ENCODE peak calls at places on chromosomes 3 and 15, in four cellular contexts. P is GM23248, C is Panc1, M is neural progenitor cell. A is an unnamed sample.
A peak's percentile ranks its signal among the peaks of the same experiment; 100 is the strongest.

GRCh38 chr3:190739726-190740230 is 122.7 kb downstream of the GMNC start:
- DNase-seq in P (peak; percentile 42), C (no peak), M (no peak), A (no peak)

GRCh38 chr3:71504250-71505036 is 79.1 kb downstream of the FOXP1 start:
- DNase-seq in P (peak; percentile 98), C (no peak), M (no peak), A (peak; percentile 70)

GRCh38 chr15:38518084-38518483 is 46.5 kb downstream of the RASGRP1 start:
- DNase-seq in P (no peak), C (no peak), M (no peak), A (no peak)

GRCh38 chr3:20741381-20741780 is 555.4 kb upstream of the SGO1 start:
- DNase-seq in P (no peak), C (no peak), M (no peak), A (no peak)

GRCh38 chr3:141257971-141258370 is 26.3 kb downstream of the PXYLP1 start:
- DNase-seq in P (no peak), C (no peak), M (no peak), A (no peak)

GRCh38 chr15:70614221-70614620 is 149.1 kb downstream of the UACA start:
- DNase-seq in P (no peak), C (no peak), M (no peak), A (no peak)

GRCh38 chr3:50352762-50353161 is 2.1 kb downstream of the CYB561D2 start:
- DNase-seq in P (peak; percentile 66), C (no peak), M (no peak), A (no peak)

GRCh38 chr3:16741103-16741758 is 136.0 kb upstream of the DAZL start:
- DNase-seq in P (peak; percentile 92), C (no peak), M (no peak), A (no peak)

GRCh38 chr3:101509811-101510210 is 3.2 kb downstream of the SENP7 start:
- DNase-seq in P (peak; percentile 32), C (no peak), M (no peak), A (no peak)

GRCh38 chr3:141557961-141558706 is 71.3 kb downstream of the RASA2 start:
- DNase-seq in P (no peak), C (no peak), M (no peak), A (no peak)

GRCh38 chr3:89570465-89570864 is 463.0 kb downstream of the EPHA3 start:
- DNase-seq in P (no peak), C (no peak), M (no peak), A (no peak)

GRCh38 chr3:89572261-89572660 is 464.8 kb downstream of the EPHA3 start:
- DNase-seq in P (no peak), C (no peak), M (no peak), A (no peak)

GRCh38 chr3:89576417-89576816 is 469.0 kb downstream of the EPHA3 start:
- DNase-seq in P (no peak), C (no peak), M (no peak), A (no peak)

GRCh38 chr3:89571707-89572106 is 464.3 kb downstream of the EPHA3 start:
- DNase-seq in P (no peak), C (no peak), M (no peak), A (no peak)

DNA sequence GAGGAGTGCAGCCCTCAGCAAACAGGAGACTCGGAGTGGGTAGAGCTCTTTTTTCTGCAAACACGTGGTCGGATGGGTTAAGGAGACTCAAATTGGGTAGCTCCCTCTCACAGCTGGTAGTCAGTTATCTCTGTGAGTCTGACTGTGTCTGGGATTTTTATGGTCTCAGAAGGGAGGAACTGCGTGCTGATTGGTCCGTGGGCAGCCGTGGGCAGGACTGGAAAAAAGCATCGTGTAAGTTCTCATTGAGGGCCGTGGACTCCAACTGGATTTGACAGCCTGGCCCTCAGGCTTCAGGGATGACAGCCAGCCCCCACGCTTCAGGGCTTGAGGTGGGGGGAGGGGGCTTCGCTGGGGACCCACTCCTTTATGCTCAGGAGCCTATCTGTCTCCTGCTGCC is 463.9 kb downstream of the EPHA3 start:
- DNase-seq in P (no peak), C (no peak), M (no peak), A (peak; percentile 23)
- H3K4me3 ChIP-seq in P (no peak overlapping the region), C (no peak overlapping the region), M (no peak overlapping the region), A (no peak overlapping the region)

DNA sequence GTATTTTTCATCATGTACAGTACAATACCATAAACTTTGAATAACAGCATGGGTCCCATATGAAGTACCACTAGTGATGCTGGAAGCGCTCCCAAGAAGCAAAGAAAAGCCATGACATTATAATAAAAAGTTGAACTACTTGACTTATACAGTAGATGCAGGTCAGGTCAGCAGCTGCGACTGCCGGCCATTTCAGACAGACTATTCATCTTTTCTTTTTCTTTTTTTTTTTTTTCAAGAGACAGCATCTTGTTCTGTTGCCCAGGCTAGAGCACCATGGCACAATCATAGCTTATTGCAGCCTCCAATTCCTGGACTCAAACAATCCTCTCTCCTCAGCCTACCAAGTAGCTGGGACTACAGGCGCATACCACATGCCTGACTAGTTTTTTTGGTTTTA is 10.1 kb downstream of the RAF1 start:
- DNase-seq in P (no peak), C (no peak), M (no peak), A (no peak)
- H3K4me1 ChIP-seq in P (peaks cover 27% of the 10 kb centered on the region), C (peaks cover 3% of the 10 kb centered on the region), M (no peaks in the 10 kb centered on the region), A (peaks cover 6% of the 10 kb centered on the region)

GRCh38 chr3:160757624-160758106 is 1.6 kb downstream of the PPM1L start:
- DNase-seq in P (no peak), C (no peak), M (peak; percentile 53), A (no peak)
- H3K4me3 ChIP-seq in P (no peak overlapping the region), C (peak overlapping the region; percentile 84), M (peak overlapping the region; percentile 98), A (no peak overlapping the region)

GRCh38 chr15:35698331-35698730 is 152.4 kb upstream of the DPH6 start:
- DNase-seq in P (no peak), C (no peak), M (no peak), A (no peak)

GRCh38 chr15:35696767-35697231 is 150.8 kb upstream of the DPH6 start:
- DNase-seq in P (peak; percentile 84), C (no peak), M (no peak), A (no peak)

GRCh38 chr15:35698978-35699377 is 153.0 kb upstream of the DPH6 start:
- DNase-seq in P (no peak), C (no peak), M (no peak), A (no peak)

GRCh38 chr15:35695002-35695401 is 149.0 kb upstream of the DPH6 start:
- DNase-seq in P (no peak), C (no peak), M (no peak), A (no peak)

GRCh38 chr15:35697549-35698299 is 151.8 kb upstream of the DPH6 start:
- DNase-seq in P (peak; percentile 35), C (no peak), M (peak; percentile 24), A (no peak)
- H3K4me1 ChIP-seq in P (peaks cover 31% of the 10 kb centered on the region), C (no peaks in the 10 kb centered on the region), M (peaks cover 16% of the 10 kb centered on the region), A (peaks cover 35% of the 10 kb centered on the region)

DNA sequence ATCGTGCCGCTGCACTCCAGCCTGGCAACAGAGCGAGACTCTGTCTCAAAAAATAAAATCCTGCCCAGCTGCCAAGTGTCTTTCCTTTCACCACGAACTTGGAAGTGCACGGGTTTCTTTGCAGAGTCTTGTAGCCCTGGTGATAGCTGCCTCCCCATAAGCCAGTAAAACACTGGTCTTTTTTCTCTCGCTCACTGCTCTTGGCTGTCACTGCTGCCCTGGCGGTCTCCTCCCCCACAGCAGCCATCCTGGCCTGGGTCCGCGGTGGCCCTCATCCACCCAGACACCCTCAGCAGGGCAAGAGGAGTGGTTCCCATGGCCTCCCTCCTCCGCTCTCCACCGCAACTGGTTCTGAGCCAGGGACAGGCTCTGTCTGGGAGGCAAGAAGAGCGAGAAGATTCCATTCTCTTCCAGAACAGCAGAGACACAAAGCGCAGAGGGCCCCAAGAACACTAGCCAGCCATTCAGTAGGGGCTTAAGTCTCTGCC is 44.4 kb downstream of the KLHL25 start:
- DNase-seq in P (peak; percentile 65), C (no peak), M (peak; percentile 43), A (peak; percentile 54)
- H3K4me3 ChIP-seq in P (no peak overlapping the region), C (no peak overlapping the region), M (peak overlapping the region; percentile 42), A (no peak overlapping the region)